ENCODE peak calls at places on chromosome 9, in four cellular contexts. S is fibroblast of lung, C is cardiac muscle cell, D is keratinocyte. A is an unnamed sample.

GRCh38 chr9:130268521-130269131 is 3.1 kb downstream of the HMCN2 start:
- DNase-seq in S (no peak), C (no peak), D (no peak), A (no peak)

GRCh38 chr9:96611302-96611701 is 8.3 kb downstream of the CDC14B start:
- DNase-seq in C (no peak), D (no peak), S (no peak), A (no peak)

GRCh38 chr9:110753734-110754231 is 85.2 kb downstream of the MUSK start:
- DNase-seq in D (no peak), S (peak; percentile 22), C (no peak), A (no peak)

GRCh38 chr9:131432597-131433301 is 38.9 kb downstream of the PRRC2B start:
- DNase-seq in S (peak; percentile 93), D (no peak), C (no peak), A (peak; percentile 67)

GRCh38 chr9:78053627-78054026 is 22.0 kb upstream of the GNAQ start:
- DNase-seq in S (no peak), D (no peak), C (no peak), A (no peak)

GRCh38 chr9:138112791-138113600 is 235.4 kb downstream of the CACNA1B start:
- DNase-seq in D (no peak), S (no peak), C (no peak), A (no peak)

GRCh38 chr9:132295181-132295580 is 59.6 kb downstream of the SETX start:
- DNase-seq in D (no peak), S (no peak), C (no peak), A (no peak)

GRCh38 chr9:91489391-91489899 is 65.8 kb upstream of the NFIL3 start:
- DNase-seq in D (no peak), C (no peak), S (peak; percentile 94), A (peak; percentile 52)

GRCh38 chr9:126638571-126639132 is 24.9 kb downstream of the LMX1B start:
- DNase-seq in D (no peak), S (no peak), C (peak; percentile 47), A (no peak)

GRCh38 chr9:82031538-82032280 is 43.1 kb downstream of the SPATA31D1 start:
- DNase-seq in D (no peak), S (peak; percentile 87), C (no peak), A (peak; percentile 75)

GRCh38 chr9:35605336-35606137 is 475 bp downstream of the TESK1 start:
- DNase-seq in C (peak; percentile 45), D (no peak), S (no peak), A (no peak)

GRCh38 chr9:134322781-134323241 is 3.4 kb upstream of the RXRA start:
- DNase-seq in S (no peak), D (no peak), C (no peak), A (no peak)

GRCh38 chr9:24698864-24699518 is 153.3 kb upstream of the IZUMO3 start:
- DNase-seq in C (no peak), D (no peak), S (no peak), A (no peak)

GRCh38 chr9:115595951-115596742 is 478.2 kb upstream of the TNC start:
- DNase-seq in D (no peak), C (no peak), S (peak; percentile 94), A (peak; percentile 97)

GRCh38 chr9:120360046-120360445 is 219.9 kb downstream of the CDK5RAP2 start:
- DNase-seq in S (no peak), D (no peak), C (no peak), A (no peak)

GRCh38 chr9:114504341-114505186 is 709 bp downstream of the WHRN start:
- DNase-seq in D (no peak), C (peak; percentile 51), S (peak; percentile 62), A (no peak)

GRCh38 chr9:112384690-112385089 is 4.8 kb downstream of the HSDL2 start:
- DNase-seq in C (no peak), D (no peak), S (no peak), A (no peak)

GRCh38 chr9:106438928-106439327 is 424.0 kb upstream of the ZNF462 start:
- DNase-seq in D (no peak), S (peak; percentile 66), C (peak; percentile 5), A (no peak)

GRCh38 chr9:16294371-16294770 is 576.1 kb downstream of the BNC2 start:
- DNase-seq in D (no peak), C (no peak), S (peak; percentile 66), A (peak; percentile 18)

GRCh38 chr9:77015291-77016048 is 4.0 kb upstream of the FOXB2 start:
- DNase-seq in C (no peak), D (no peak), S (no peak), A (no peak)

GRCh38 chr9:16134351-16134750 is 581.5 kb downstream of the CCDC171 start:
- DNase-seq in S (no peak), C (no peak), D (no peak), A (no peak)

GRCh38 chr9:127525426-127526188 is 74.3 kb downstream of the LRSAM1 start:
- DNase-seq in D (no peak), S (no peak), C (no peak), A (no peak)

GRCh38 chr9:16236882-16237281 is 633.6 kb downstream of the BNC2 start:
- DNase-seq in C (no peak), D (no peak), S (peak; percentile 82), A (no peak)

GRCh38 chr9:99253772-99254431 is 31.8 kb downstream of the SEC61B start:
- DNase-seq in S (peak; percentile 18), C (no peak), D (peak; percentile 45), A (peak; percentile 52)

GRCh38 chr9:88460583-88461332 is 72.5 kb downstream of the SPIN1 start:
- DNase-seq in D (no peak), C (no peak), S (peak; percentile 64), A (no peak)

GRCh38 chr9:131651599-131651998 is 88.3 kb downstream of the RAPGEF1 start:
- DNase-seq in D (no peak), C (no peak), S (peak; percentile 30), A (no peak)

GRCh38 chr9:86557063-86557766 is 203.0 kb upstream of the TUT7 start:
- DNase-seq in S (peak; percentile 66), C (no peak), D (peak; percentile 92), A (peak; percentile 95)

GRCh38 chr9:129402341-129402739 is 218.6 kb downstream of the C9orf50 start:
- DNase-seq in C (no peak), D (no peak), S (no peak), A (no peak)

GRCh38 chr9:107945493-107945892 is 455.9 kb upstream of the KLF4 start:
- DNase-seq in S (no peak), C (no peak), D (no peak), A (no peak)
- TF ChIP-seq CTCF in S (no peak), C (no peak), D (no peak), A (no peak)

DNA sequence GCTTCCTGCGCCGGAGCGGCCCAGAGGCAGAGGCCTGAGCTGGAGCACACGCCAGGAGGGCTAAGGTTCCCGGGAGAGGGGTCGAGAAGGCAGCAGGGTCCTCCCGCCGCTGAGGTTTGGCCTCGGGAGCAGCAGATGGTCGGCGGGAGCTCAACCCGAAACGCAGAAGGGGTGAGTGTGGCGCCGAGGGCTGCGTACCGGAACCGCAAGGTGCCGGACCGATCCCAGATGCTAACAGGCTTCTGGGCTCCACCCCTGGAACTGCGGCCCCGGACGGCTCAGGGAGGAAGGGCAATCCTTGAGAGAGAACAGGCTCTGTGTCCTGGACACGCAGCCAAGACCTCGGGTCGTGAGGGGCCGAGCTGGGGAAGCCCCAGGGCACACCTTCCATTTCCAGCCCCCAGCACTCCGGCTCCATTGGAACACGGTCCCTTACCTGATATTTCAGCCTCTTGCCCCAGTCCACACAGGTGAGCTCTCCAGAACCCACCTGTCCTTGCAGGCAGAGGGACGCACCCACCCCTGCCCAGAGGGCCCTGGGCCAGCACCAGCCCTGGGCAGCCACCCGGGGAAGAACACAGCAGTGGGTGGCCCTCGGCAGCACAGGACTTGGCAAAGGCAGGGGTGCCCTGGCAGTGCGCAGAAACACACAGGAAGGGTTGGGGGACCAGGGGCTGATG is 1.4 kb downstream of the LHX3 start:
- DNase-seq in S (no peak), C (no peak), D (no peak), A (no peak)
- H3K4me3 ChIP-seq in S (no peak overlapping the region), C (no peak overlapping the region), D (no peak overlapping the region), A (no peak overlapping the region)

GRCh38 chr9:1837453-1838084 is 177.6 kb upstream of the SMARCA2 start:
- DNase-seq in C (peak; percentile 17), S (no peak), D (no peak), A (no peak)
- TF ChIP-seq CTCF in C (peak; percentile 39), S (no peak), D (peak; percentile 31), A (peak; percentile 26)

GRCh38 chr9:136845465-136846261 is 3.4 kb downstream of the AJM1 start:
- DNase-seq in S (no peak), D (no peak), C (no peak), A (no peak)
- H3K4me3 ChIP-seq in S (no peak overlapping the region), D (no peak overlapping the region), C (no peak overlapping the region), A (no peak overlapping the region)